ENCODE peak calls at places on chromosomes 3 and 15, in eight cellular contexts. Q is fibroblast of mammary gland; G is WERI-Rb-1; F is Calu3; U is psoas muscle; O is OCI-LY7; Z is CD4-positive, alpha-beta T cell; Y is heart left ventricle. J is an unnamed sample.

GRCh38 chr15:82880704-82881103 is 71.3 kb downstream of the WHAMM start:
- DNase-seq in F (no peak), U (no peak), Z (no peak), O (no peak), G (no peak), Q (no peak), Y (no peak), J (no peak)

GRCh38 chr15:68186671-68187397 is 18.3 kb downstream of the CALML4 start:
- DNase-seq in Q (peak), O (no peak), Y (no peak), F (no peak), Z (no peak), G (no peak), U (no peak), J (peak)

GRCh38 chr3:31532587-31533168 is at the start of gene STT3B:
- DNase-seq in O (peak), Q (peak), G (no peak), U (peak), Z (peak), Y (peak), F (peak), J (peak)

GRCh38 chr3:136464502-136464901 is 214.4 kb downstream of the PCCB start:
- DNase-seq in Y (no peak), G (no peak), F (no peak), O (no peak), Q (peak), Z (no peak), U (no peak), J (peak)

GRCh38 chr15:57418640-57419039 is 42.3 kb downstream of the CGNL1 start:
- DNase-seq in Y (no peak), U (no peak), F (no peak), O (no peak), Q (no peak), Z (no peak), G (no peak), J (no peak)

GRCh38 chr3:172582712-172583111 is 59.5 kb upstream of the TNFSF10 start:
- DNase-seq in U (no peak), F (no peak), Q (peak), Z (no peak), G (no peak), Y (no peak), O (no peak), J (no peak)

GRCh38 chr3:113193298-113193697 is 18.1 kb upstream of the BOC start:
- DNase-seq in Z (no peak), G (peak), Y (no peak), O (no peak), F (no peak), Q (no peak), U (no peak), J (no peak)

GRCh38 chr15:74794970-74795349 is 13.1 kb downstream of the CSK start:
- DNase-seq in Y (no peak), Q (no peak), Z (no peak), F (no peak), O (no peak), U (no peak), G (no peak), J (no peak)

GRCh38 chr3:142853270-142854163 is 35.4 kb downstream of the PCOLCE2 start:
- DNase-seq in U (peak), F (peak), G (no peak), Q (peak), O (no peak), Z (no peak), Y (peak), J (peak)

GRCh38 chr15:22973286-22973685 is 6.9 kb downstream of the CYFIP1 start:
- DNase-seq in Y (no peak), Q (no peak), U (no peak), F (no peak), Z (no peak), G (no peak), O (no peak), J (no peak)

GRCh38 chr15:65970937-65971740 is 101.8 kb downstream of the RAB11A start:
- DNase-seq in F (no peak), Q (no peak), O (no peak), Z (no peak), Y (no peak), U (no peak), G (peak), J (no peak)

GRCh38 chr3:71695000-71695482 is 30.2 kb downstream of the EIF4E3 start:
- DNase-seq in U (no peak), G (no peak), O (no peak), Q (peak), Y (no peak), Z (no peak), F (peak), J (no peak)

GRCh38 chr3:168100777-168101492 is 5.2 kb upstream of the GOLIM4 start:
- DNase-seq in F (no peak), U (no peak), O (no peak), Y (no peak), G (no peak), Z (no peak), Q (peak), J (peak)

GRCh38 chr15:80991446-80991845 is 1.8 kb upstream of the MESD start:
- DNase-seq in Y (peak), U (peak), G (no peak), O (peak), F (peak), Z (no peak), Q (peak), J (no peak)

GRCh38 chr3:189269356-189269755 is 97.6 kb downstream of the TPRG1 start:
- DNase-seq in Y (no peak), U (no peak), G (no peak), O (no peak), Z (no peak), Q (peak), F (no peak), J (no peak)

GRCh38 chr3:189267981-189268613 is 96.3 kb downstream of the TPRG1 start:
- DNase-seq in O (no peak), F (peak), Z (no peak), U (no peak), Q (peak), G (no peak), Y (no peak), J (peak)

GRCh38 chr3:189272500-189273119 is 100.8 kb downstream of the TPRG1 start:
- DNase-seq in Q (no peak), Z (no peak), O (peak), G (no peak), Y (no peak), F (peak), U (no peak), J (no peak)

GRCh38 chr3:189273736-189274135 is 102.0 kb downstream of the TPRG1 start:
- DNase-seq in G (no peak), Z (no peak), Q (peak), O (no peak), F (no peak), Y (no peak), U (no peak), J (no peak)

DNA sequence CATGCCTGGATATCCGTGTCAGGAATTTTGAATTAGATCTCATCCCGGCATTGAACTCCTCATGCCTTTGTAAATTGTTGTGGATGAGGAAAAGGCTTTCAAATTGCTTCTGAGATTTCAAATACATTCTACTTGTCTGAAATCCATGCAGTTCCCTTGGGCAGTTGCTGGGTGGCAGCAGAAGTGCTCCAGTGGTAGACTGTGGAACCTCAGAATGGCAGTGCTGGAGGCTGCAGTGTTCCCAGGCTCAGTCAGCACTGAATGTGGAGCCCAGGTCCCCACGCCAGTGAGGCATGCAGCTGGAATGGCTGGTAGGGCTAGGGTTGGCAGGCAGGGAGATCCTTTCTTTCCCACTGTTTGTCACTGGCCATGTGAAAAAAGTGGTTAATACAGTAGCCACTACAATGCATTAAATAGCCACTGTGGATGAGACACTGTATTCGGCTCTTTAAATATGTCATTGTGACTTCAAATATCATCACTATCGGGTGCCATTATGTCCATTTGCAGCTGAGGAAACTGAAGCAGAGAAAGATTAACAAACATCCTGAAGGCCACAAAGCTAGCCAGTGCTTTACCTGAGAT is 98.6 kb downstream of the TPRG1 start:
- DNase-seq in G (peak), F (peak), Z (no peak), Q (peak), Y (peak), U (peak), O (peak), J (peak)
- TF ChIP-seq CTCF in G (peak), F (peak), Z (peak), Q (peak), Y (peak), U (peak), O (peak), J (peak)

GRCh38 chr3:100090669-100091005 is 23.7 kb downstream of the FILIP1L start:
- DNase-seq in Q (no peak), U (no peak), O (no peak), G (no peak), Z (no peak), Y (no peak), F (no peak), J (no peak)
- TF ChIP-seq CTCF in Q (no peak), U (no peak), O (peak), G (no peak), Z (no peak), Y (no peak), F (no peak), J (peak)

DNA sequence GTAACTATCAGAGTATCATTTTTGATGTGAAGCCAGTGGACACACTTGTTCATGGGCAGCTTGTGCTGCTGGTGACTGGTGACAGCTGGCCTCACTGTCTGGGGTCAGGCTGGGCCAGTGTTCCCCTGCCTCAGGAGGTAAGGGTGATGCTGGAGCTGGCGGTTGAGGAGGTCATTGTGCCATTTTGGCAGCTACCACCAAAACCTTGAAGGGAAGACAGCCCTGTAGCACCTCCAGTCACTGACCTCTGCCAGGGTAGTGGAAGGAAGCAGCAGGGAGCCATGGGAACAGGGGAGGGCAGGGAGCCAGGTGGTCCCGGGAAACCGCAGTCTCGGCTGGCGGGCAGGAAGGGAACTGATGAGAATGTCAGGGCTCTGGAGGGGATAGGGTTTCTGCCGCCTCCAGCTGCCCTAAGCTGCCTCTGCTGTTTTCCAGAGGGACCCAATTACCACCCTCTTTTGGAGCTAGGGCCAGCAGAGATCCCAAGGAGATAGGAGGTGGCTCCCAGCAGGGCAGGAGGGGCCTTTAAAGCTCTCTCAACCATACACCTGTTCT is 24.8 kb downstream of the FOXL2NB start:
- DNase-seq in Q (no peak), F (no peak), G (no peak), Y (no peak), U (no peak), O (no peak), Z (no peak), J (no peak)
- TF ChIP-seq CTCF in Q (no peak), F (no peak), G (no peak), Y (no peak), U (no peak), O (no peak), Z (no peak), J (no peak)

DNA sequence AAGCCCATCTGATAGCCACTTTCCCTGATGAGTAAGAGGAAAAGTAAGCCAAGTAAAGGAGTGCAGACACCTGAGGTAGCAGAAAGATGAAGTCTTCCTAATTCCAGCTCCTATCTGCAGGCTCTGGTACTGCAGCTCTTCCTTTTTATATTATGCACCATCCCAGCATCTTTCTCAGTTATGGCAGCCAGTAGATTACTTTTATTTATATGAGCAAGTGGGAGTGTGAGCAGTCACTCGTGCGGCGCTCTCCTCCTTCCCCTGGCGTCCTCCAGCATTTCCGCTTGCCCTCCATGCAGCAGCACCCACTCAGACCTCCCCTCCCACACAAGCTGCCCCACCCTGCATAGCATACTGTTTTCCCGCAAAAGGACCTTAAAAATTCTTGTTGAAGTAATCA is 465.9 kb upstream of the DPPA4 start:
- DNase-seq in U (no peak), Y (no peak), Q (no peak), Z (no peak), O (no peak), F (no peak), G (no peak), J (no peak)
- TF ChIP-seq CTCF in U (no peak), Y (peak), Q (peak), Z (no peak), O (peak), F (peak), G (peak), J (peak)

GRCh38 chr3:67384790-67385397 is 269.5 kb downstream of the SUCLG2 start:
- DNase-seq in Q (peak), F (peak), Y (no peak), Z (peak), O (peak), G (peak), U (no peak), J (no peak)

GRCh38 chr3:67383379-67383778 is 271.0 kb downstream of the SUCLG2 start:
- DNase-seq in Y (no peak), Z (no peak), F (no peak), O (no peak), U (no peak), Q (no peak), G (no peak), J (no peak)

GRCh38 chr3:67382551-67382950 is 271.9 kb downstream of the SUCLG2 start:
- DNase-seq in Z (no peak), Y (no peak), O (no peak), F (no peak), Q (no peak), U (no peak), G (no peak), J (no peak)

GRCh38 chr3:67380118-67380517 is 274.3 kb downstream of the SUCLG2 start:
- DNase-seq in F (no peak), Z (no peak), O (no peak), U (no peak), Q (no peak), G (no peak), Y (no peak), J (no peak)

DNA sequence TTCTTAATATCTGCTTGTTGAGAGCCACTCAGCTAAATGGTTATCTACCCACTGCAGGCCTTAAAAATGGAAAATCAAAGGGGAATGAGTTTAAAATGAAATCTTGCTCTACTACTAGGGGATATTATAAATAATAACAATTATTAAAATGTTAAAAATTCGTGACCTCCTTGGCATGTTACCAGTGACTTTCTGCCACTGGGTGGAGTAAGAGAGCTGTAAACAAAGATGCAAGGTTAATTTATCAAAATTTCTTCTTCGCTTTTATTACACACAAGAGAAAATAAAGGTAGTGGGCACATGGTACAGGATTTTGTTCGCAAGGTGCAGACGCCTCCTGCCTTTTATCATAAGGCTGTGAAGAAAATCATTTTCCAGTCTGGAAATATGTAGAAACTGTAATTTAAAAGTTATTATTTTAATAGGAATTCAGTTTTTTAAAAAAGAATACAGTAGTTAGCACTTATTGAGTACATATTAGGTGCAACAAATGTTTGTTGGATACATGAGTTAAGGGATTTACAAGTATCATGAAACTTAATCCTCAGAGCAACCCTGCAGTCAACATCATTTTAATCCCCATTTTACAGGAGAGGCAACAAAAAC is 272.6 kb downstream of the SUCLG2 start:
- DNase-seq in G (no peak), Q (peak), Z (no peak), Y (no peak), O (peak), F (peak), U (no peak), J (no peak)
- TF ChIP-seq CTCF in G (peak), Q (peak), Z (peak), Y (peak), O (peak), F (peak), U (peak), J (peak)

GRCh38 chr15:38441130-38441519 is 12.8 kb upstream of the FAM98B start:
- DNase-seq in O (no peak), F (no peak), Z (no peak), Y (no peak), G (no peak), Q (no peak), U (no peak), J (no peak)

GRCh38 chr15:38438031-38438986 is 15.6 kb upstream of the FAM98B start:
- DNase-seq in Z (no peak), G (no peak), Y (no peak), U (no peak), F (no peak), O (no peak), Q (no peak), J (no peak)

GRCh38 chr15:38436993-38437392 is 16.9 kb upstream of the FAM98B start:
- DNase-seq in O (no peak), U (no peak), Y (no peak), G (no peak), Z (no peak), Q (no peak), F (no peak), J (no peak)

GRCh38 chr15:38440353-38441129 is 13.4 kb upstream of the FAM98B start:
- DNase-seq in F (peak), Y (peak), Q (peak), G (peak), O (peak), Z (peak), U (peak), J (peak)
- TF ChIP-seq CTCF in F (peak), Y (peak), Q (peak), G (peak), O (peak), Z (peak), U (peak), J (peak)

J was measured in HFFc6.